ENCODE peak calls at places on chromosomes 7 and 10, in five cellular contexts. W is heart left ventricle, F is T-helper 2 cell, R is AG04449, D is BJ. C is an unnamed sample.

GRCh38 chr7:37354661-37355131 is 94.0 kb downstream of the ELMO1 start:
- DNase-seq in D (no peak), W (peak; percentile 90), F (no peak), R (no peak), C (no peak)

GRCh38 chr7:47190462-47190861 is 391.4 kb downstream of the TNS3 start:
- DNase-seq in R (no peak), F (no peak), W (no peak), D (no peak), C (no peak)

GRCh38 chr7:105990726-105991465 is 27.8 kb downstream of the CDHR3 start:
- DNase-seq in R (no peak), W (peak; percentile 43), D (no peak), F (no peak), C (no peak)

GRCh38 chr7:23022831-23023230 is 8.9 kb upstream of the HYCC1 start:
- DNase-seq in D (no peak), R (no peak), W (no peak), F (no peak), C (no peak)

GRCh38 chr7:5526190-5527037 is 102.8 kb upstream of the TNRC18 start:
- DNase-seq in R (no peak), F (peak; percentile 16), W (peak; percentile 69), D (no peak), C (no peak)

GRCh38 chr7:105496501-105496900 is 25.6 kb downstream of the PUS7 start:
- DNase-seq in R (peak; percentile 19), W (no peak), D (no peak), F (no peak), C (no peak)

GRCh38 chr10:119030421-119031250 is 1.1 kb downstream of the NANOS1 start:
- DNase-seq in F (peak; percentile 37), R (no peak), W (peak; percentile 60), D (no peak), C (no peak)

GRCh38 chr7:100034871-100035510 is 14.6 kb upstream of the ZSCAN21 start:
- DNase-seq in D (no peak), W (no peak), F (no peak), R (peak; percentile 97), C (peak; percentile 79)

GRCh38 chr10:113139695-113140094 is 189.6 kb downstream of the TCF7L2 start:
- DNase-seq in R (no peak), D (no peak), W (no peak), F (no peak), C (no peak)

GRCh38 chr10:59904431-59905065 is 1.8 kb downstream of the CCDC6 start:
- DNase-seq in R (no peak), F (no peak), D (no peak), W (no peak), C (no peak)

GRCh38 chr10:98433881-98434732 is 12.6 kb downstream of the HPS1 start:
- DNase-seq in W (no peak), F (no peak), R (no peak), D (no peak), C (peak; percentile 48)

GRCh38 chr7:95631545-95631944 is 35.2 kb upstream of the PDK4 start:
- DNase-seq in W (no peak), F (no peak), R (no peak), D (no peak), C (no peak)

GRCh38 chr10:47045331-47045861 is 134.2 kb downstream of the PTPN20 start:
- DNase-seq in D (no peak), R (no peak), F (no peak), W (peak; percentile 18), C (no peak)

GRCh38 chr10:61904711-61905445 is 3.4 kb downstream of the ARID5B start:
- DNase-seq in F (peak; percentile 11), W (no peak), D (no peak), R (no peak), C (no peak)

C was measured in non-pigmented ciliary epithelial cell.